ENCODE peak calls at places on chromosome 22, in ten cellular contexts. J, K, V, Y, C, Z, H, P, G and R are unnamed samples.

GRCh38 chr22:32000171-32000570 is 42.9 kb upstream of the SLC5A1 start:
- DNase-seq in J (no peak), K (no peak), V (no peak), Y (no peak), C (no peak), Z (no peak), H (no peak), P (no peak), G (no peak), R (no peak)

GRCh38 chr22:27278986-27279385 is 522.6 kb downstream of the MN1 start:
- DNase-seq in J (no peak), K (peak; percentile 16), V (no peak), Y (peak; percentile 43), C (no peak), Z (no peak), H (no peak), P (no peak), G (no peak), R (no peak)

GRCh38 chr22:49541451-49542230 is 286.0 kb downstream of the BRD1 start:
- DNase-seq in J (no peak), K (no peak), V (no peak), Y (no peak), C (no peak), Z (no peak), H (peak; percentile 55), P (no peak), G (no peak), R (peak; percentile 25)

GRCh38 chr22:37100589-37101127 is 8.9 kb downstream of the TMPRSS6 start:
- DNase-seq in J (no peak), K (no peak), V (no peak), Y (no peak), C (no peak), Z (no peak), H (no peak), P (no peak), G (no peak), R (no peak)

GRCh38 chr22:38941488-38941987 is 15.9 kb upstream of the APOBEC3A start:
- DNase-seq in J (no peak), K (no peak), V (no peak), Y (no peak), C (no peak), Z (no peak), H (peak; percentile 63), P (no peak), G (no peak), R (no peak)

GRCh38 chr22:26975381-26975780 is 318.0 kb downstream of the MIAT start:
- DNase-seq in J (no peak), K (peak; percentile 4), V (no peak), Y (no peak), C (no peak), Z (no peak), H (no peak), P (no peak), G (no peak), R (no peak)

GRCh38 chr22:38927033-38927789 is 30.2 kb upstream of the APOBEC3A start:
- DNase-seq in J (peak; percentile 73), K (peak; percentile 69), V (no peak), Y (peak; percentile 28), C (peak; percentile 65), Z (peak; percentile 87), H (peak; percentile 86), P (peak; percentile 74), G (peak; percentile 64), R (peak; percentile 85)

GRCh38 chr22:50044485-50045143 is 13.5 kb downstream of the TTLL8 start:
- DNase-seq in J (no peak), K (no peak), V (no peak), Y (no peak), C (no peak), Z (peak; percentile 4), H (no peak), P (no peak), G (no peak), R (no peak)

GRCh38 chr22:31046591-31047226 is 34.4 kb upstream of the SMTN start:
- DNase-seq in J (peak; percentile 20), K (peak; percentile 54), V (peak; percentile 32), Y (no peak), C (peak; percentile 93), Z (peak; percentile 20), H (peak; percentile 77), P (no peak), G (peak; percentile 95), R (peak; percentile 81)

GRCh38 chr22:38734203-38735100 is 21.3 kb downstream of the SUN2 start:
- DNase-seq in J (no peak), K (no peak), V (no peak), Y (no peak), C (no peak), Z (no peak), H (no peak), P (no peak), G (no peak), R (peak; percentile 26)

GRCh38 chr22:40203568-40203967 is 25.8 kb downstream of the TNRC6B start:
- DNase-seq in J (peak; percentile 13), K (no peak), V (peak; percentile 20), Y (no peak), C (no peak), Z (peak; percentile 60), H (no peak), P (no peak), G (no peak), R (no peak)

GRCh38 chr22:47933891-47934290 is 1171.4 kb downstream of the TBC1D22A start:
- DNase-seq in J (no peak), K (no peak), V (no peak), Y (no peak), C (no peak), Z (no peak), H (no peak), P (no peak), G (no peak), R (no peak)

GRCh38 chr22:36304429-36304828 is 51.5 kb downstream of the APOL1 start:
- DNase-seq in J (no peak), K (peak; percentile 40), V (no peak), Y (no peak), C (no peak), Z (no peak), H (no peak), P (no peak), G (peak; percentile 72), R (no peak)

GRCh38 chr22:45031629-45032403 is 22.0 kb upstream of the PHF21B start:
- DNase-seq in J (no peak), K (no peak), V (no peak), Y (no peak), C (no peak), Z (no peak), H (no peak), P (no peak), G (no peak), R (no peak)

GRCh38 chr22:45688606-45689080 is 17.0 kb downstream of the ATXN10 start:
- DNase-seq in J (peak; percentile 94), K (peak; percentile 96), V (no peak), Y (peak; percentile 89), C (no peak), Z (no peak), H (no peak), P (peak; percentile 38), G (no peak), R (no peak)